ENCODE peak calls at places on chromosomes 2 and 18, in five cellular contexts. U is neural progenitor cell, N is fibroblast of lung, A is adipocyte, T is mammary epithelial cell. C is an unnamed sample. For H3K9me3, the result is how much of the 10 kb centered on the place peaks cover.

GRCh38 chr2:108917526-108917925 is 71.5 kb downstream of the EDAR start:
- DNase-seq in A (no peak), N (no peak), U (no peak), T (no peak), C (no peak)

GRCh38 chr2:220991972-220992371 is 580.1 kb downstream of the EPHA4 start:
- DNase-seq in T (no peak), N (no peak), U (no peak), A (no peak), C (no peak)

GRCh38 chr2:19351914-19352697 is 6.3 kb downstream of the OSR1 start:
- DNase-seq in N (no peak), U (peak), A (peak), T (no peak), C (no peak)

GRCh38 chr2:174794851-174795374 is 30.6 kb upstream of the CHRNA1 start:
- DNase-seq in U (no peak), A (peak), N (peak), T (no peak), C (no peak)

GRCh38 chr2:3307236-3307635 is 70.4 kb downstream of the EIPR1 start:
- DNase-seq in U (no peak), N (no peak), A (no peak), T (no peak), C (no peak)

GRCh38 chr2:144376926-144377325 is 143.0 kb downstream of the ZEB2 start:
- DNase-seq in T (no peak), A (peak), U (no peak), N (peak), C (no peak)

GRCh38 chr18:7822435-7823425 is 255.6 kb downstream of the PTPRM start:
- DNase-seq in A (no peak), N (peak), T (no peak), U (peak), C (no peak)

GRCh38 chr18:58241877-58242276 is 197.9 kb downstream of the NEDD4L start:
- DNase-seq in N (peak), U (no peak), T (peak), A (peak), C (no peak)

GRCh38 chr18:37481491-37481890 is 84.1 kb downstream of the CELF4 start:
- DNase-seq in U (no peak), A (no peak), N (peak), T (peak), C (no peak)

GRCh38 chr2:26033270-26033768 is 565 bp upstream of the RAB10 start:
- DNase-seq in N (peak), U (peak), A (peak), T (peak), C (no peak)

GRCh38 chr2:118387509-118387908 is 299.2 kb downstream of the INSIG2 start:
- DNase-seq in T (peak), U (no peak), N (peak), A (peak), C (no peak)

GRCh38 chr2:167510071-167510759 is 621.9 kb downstream of the XIRP2 start:
- DNase-seq in T (no peak), U (no peak), N (peak), A (no peak), C (no peak)

DNA sequence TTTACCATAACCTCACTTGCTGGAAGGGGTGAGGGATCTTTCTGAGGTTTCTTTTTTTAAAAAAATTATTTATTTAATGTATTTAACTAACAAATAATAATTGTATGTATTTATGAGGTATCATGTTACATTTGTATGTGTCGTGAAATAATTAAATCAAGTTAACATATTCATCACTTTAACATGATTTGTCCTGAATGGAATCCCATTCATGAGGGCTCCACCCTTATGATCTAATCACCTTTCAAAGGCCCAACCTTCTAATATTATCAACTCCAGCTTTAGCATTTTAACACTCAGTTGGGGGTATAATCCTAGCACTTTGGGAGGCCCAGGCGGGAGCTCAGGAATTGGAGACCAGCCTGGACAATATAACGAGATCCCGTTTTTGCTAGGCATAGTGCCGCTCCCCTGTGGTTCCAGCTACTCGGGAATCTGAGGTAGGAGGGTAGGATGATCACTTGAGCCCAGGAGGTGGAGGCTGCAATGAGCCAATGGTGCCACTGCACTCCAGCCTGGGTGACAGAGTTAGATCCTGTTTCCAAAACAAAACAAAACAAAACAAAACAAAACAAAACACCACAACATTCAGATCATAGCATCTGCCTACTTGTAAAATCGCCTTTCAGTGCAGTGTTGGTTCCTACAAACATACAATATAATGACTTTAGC is 1.1 kb upstream of the TAF4B start:
- DNase-seq in U (peak), N (no peak), A (no peak), T (no peak), C (no peak)
- H3K4me3 ChIP-seq in U (peak), N (no peak), A (peak), T (no peak), C (no peak)

GRCh38 chr18:2441544-2441943 is 129.8 kb downstream of the METTL4 start:
- DNase-seq in A (no peak), N (peak), U (no peak), T (no peak), C (no peak)
- H3K9me3 ChIP-seq in A (under half), N (under half), U (under half), T (under half), C (under half)

DNA sequence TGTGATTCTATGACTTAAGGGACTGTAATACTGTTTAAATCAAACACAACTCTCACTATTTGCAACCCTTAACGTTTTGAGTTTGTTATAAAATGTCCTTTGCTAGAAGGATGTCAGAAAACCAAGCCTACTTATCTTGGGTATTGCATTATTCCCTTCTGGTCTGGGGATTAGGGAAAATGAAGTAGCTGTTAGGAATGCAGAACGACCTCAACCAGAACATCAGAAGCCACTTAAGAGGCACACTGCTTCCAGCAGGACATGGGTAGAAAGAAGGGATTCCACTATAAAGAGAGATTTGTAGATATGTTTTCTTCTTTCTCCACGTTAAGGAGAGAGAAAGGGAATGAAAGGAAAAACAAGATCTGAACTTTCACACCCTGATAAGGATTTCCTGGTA is 101.2 kb downstream of the SETBP1 start:
- DNase-seq in A (peak), N (peak), U (peak), T (peak), C (no peak)
- H3K4me3 ChIP-seq in A (no peak), N (no peak), U (no peak), T (no peak), C (no peak)

GRCh38 chr2:23378496-23378895 is 6.5 kb upstream of the KLHL29 start:
- DNase-seq in N (no peak), T (peak), A (no peak), U (no peak), C (no peak)
- H3K9me3 ChIP-seq in N (under half), T (under half), A (under half), U (under half), C (under half)

C was measured in effector memory CD4-positive, alpha-beta T cell.